ENCODE peak calls at places on chromosome 13, in ten cellular contexts. T is pancreas, J is GM23248, O is body of pancreas, C is fibroblast of lung, G is kidney, D is colonic mucosa, H is mesenchymal stem cell, M is astrocyte, V is small intestine. L is an unnamed sample.

GRCh38 chr13:92547256-92547655 is 679.4 kb upstream of the GPC6 start:
- DNase-seq in J (no peak), V (no peak), H (peak), T (no peak), C (peak), M (peak), O (no peak), G (no peak), D (no peak), L (no peak)

GRCh38 chr13:45119469-45119989 is 781 bp upstream of the GTF2F2 start:
- DNase-seq in T (no peak), O (no peak), H (peak), D (peak), M (peak), C (peak), G (no peak), J (peak), V (peak), L (peak)

GRCh38 chr13:92175330-92175729 is 776.9 kb downstream of the GPC5 start:
- DNase-seq in G (no peak), C (peak), J (peak), D (peak), H (peak), M (peak), O (peak), V (peak), T (no peak), L (peak)

GRCh38 chr13:45280751-45281634 is 60.0 kb downstream of the TPT1 start:
- DNase-seq in M (peak), C (peak), H (peak), V (peak), J (peak), T (peak), D (peak), G (no peak), O (peak), L (peak)

GRCh38 chr13:26052136-26052736 is 420 bp upstream of the SHISA2 start:
- DNase-seq in V (no peak), O (no peak), T (no peak), H (no peak), M (no peak), C (no peak), G (no peak), D (no peak), J (no peak), L (no peak)

GRCh38 chr13:61913183-61913582 is 497.5 kb upstream of the PCDH20 start:
- DNase-seq in J (no peak), O (no peak), D (no peak), M (peak), C (peak), H (no peak), V (no peak), T (no peak), G (no peak), L (no peak)

GRCh38 chr13:99690426-99691189 is 189.3 kb downstream of the TM9SF2 start:
- DNase-seq in T (no peak), C (no peak), M (no peak), H (no peak), O (no peak), D (no peak), J (no peak), G (no peak), V (no peak), L (no peak)

GRCh38 chr13:28044608-28045007 is 55.8 kb downstream of the FLT3 start:
- DNase-seq in O (no peak), T (no peak), D (no peak), C (no peak), M (no peak), J (peak), G (no peak), V (no peak), H (no peak), L (no peak)

GRCh38 chr13:88526186-88526852 is 855.1 kb downstream of the SLITRK5 start:
- DNase-seq in T (no peak), O (peak), G (no peak), V (no peak), C (no peak), H (no peak), M (no peak), D (no peak), J (no peak), L (no peak)

GRCh38 chr13:28441533-28441928 is 53.4 kb downstream of the FLT1 start:
- DNase-seq in D (no peak), M (no peak), G (no peak), V (no peak), H (no peak), J (no peak), O (no peak), C (no peak), T (no peak), L (no peak)

GRCh38 chr13:103757361-103757760 is 691.1 kb upstream of the SLC10A2 start:
- DNase-seq in T (no peak), V (no peak), G (no peak), H (no peak), M (no peak), J (no peak), D (no peak), O (no peak), C (no peak), L (no peak)

DNA sequence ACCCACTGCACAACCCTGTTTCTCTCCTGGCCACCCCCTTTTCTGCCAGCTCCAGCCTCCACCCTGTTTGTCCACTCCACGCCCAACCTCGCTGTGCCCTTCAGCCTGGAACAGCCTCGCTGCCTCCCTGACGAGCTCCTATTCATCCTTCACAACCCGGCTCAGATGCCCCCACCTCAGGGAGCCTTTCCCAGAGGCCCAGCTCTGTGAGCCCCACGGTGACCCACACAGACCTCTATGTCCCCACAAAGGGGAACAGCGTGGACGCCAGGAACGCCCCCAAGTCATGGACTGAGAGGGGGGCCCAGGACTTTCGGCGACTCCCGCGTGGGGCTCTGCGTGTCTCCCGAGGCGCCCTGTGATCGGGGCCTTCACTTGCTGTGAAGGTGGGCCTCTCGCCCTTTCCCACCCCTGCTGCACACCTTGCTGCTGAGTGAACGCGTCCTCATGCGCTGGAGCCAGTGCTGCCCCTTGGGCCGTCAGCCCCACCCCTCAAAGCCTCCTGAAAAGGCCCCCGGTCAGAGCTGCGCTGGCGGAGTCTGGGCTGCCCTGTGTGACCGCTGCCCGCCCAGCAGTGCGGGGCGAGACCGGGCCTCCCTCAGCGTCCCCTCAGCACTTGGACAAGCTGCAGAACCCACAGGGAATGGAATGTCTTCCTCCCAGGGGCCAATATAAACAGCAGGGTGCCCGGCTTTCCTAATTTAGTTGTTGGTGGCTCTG is 40.0 kb downstream of the ADPRHL1 start:
- DNase-seq in V (no peak), T (no peak), H (no peak), M (no peak), J (no peak), D (no peak), C (peak), O (no peak), G (peak), L (no peak)
- H3K4me3 ChIP-seq in V (no peak), T (no peak), H (no peak), M (no peak), J (no peak), D (no peak), C (no peak), O (no peak), G (no peak), L (no peak)

DNA sequence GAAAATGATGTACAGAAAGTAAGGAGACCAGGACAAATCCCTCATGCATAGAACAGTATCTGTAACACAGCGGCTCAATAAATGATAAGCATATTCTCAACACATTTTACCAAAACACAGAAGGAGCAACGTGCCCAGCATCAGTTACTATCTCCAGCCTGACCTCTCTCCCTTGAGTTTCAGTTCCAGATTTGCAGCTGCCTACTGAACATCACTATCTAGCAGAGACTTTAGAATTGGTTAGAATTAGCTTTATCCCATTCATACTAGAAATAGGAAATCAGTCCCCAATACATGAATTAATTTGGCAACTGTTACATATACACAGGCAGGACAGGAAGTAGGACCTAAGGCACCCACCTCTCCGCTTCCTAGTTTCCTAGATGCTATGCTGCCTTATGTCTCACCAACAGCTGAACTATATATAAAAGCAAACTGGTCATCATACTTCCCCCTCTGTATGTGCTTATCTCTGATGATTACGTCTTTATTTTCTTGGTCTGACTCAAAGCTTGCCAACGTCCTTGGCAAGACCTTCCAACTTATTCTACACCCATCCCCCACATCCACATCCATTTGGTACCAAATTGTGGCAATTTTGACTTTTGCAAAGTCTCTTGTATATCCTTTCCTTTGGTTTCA is 61.1 kb downstream of the SACS start:
- DNase-seq in T (no peak), J (peak), C (peak), G (no peak), O (no peak), H (no peak), M (peak), V (no peak), D (no peak), L (no peak)
- H3K4me3 ChIP-seq in T (no peak), J (peak), C (peak), G (no peak), O (no peak), H (no peak), M (peak), V (no peak), D (no peak), L (no peak)

GRCh38 chr13:108560092-108560491 is 69.3 kb upstream of the MYO16 start:
- DNase-seq in V (no peak), H (no peak), J (no peak), G (no peak), C (no peak), M (no peak), O (no peak), D (no peak), T (no peak), L (no peak)
- H3K4me3 ChIP-seq in V (no peak), H (no peak), J (no peak), G (no peak), C (no peak), M (no peak), O (no peak), D (no peak), T (no peak), L (no peak)

GRCh38 chr13:33224686-33225085 is 60.9 kb downstream of the STARD13 start:
- DNase-seq in D (no peak), C (peak), H (no peak), J (no peak), G (no peak), T (no peak), O (no peak), M (peak), V (no peak), L (peak)
- H3K4me3 ChIP-seq in D (no peak), C (no peak), H (no peak), J (no peak), G (no peak), T (no peak), O (no peak), M (no peak), V (no peak), L (no peak)

GRCh38 chr13:38804061-38804460 is 117.2 kb downstream of the FREM2 start:
- DNase-seq in H (no peak), M (no peak), O (no peak), J (no peak), T (no peak), G (no peak), D (no peak), V (no peak), C (no peak), L (no peak)

GRCh38 chr13:38804536-38804935 is 117.7 kb downstream of the FREM2 start:
- DNase-seq in D (no peak), T (no peak), V (no peak), J (peak), O (no peak), C (peak), M (peak), H (no peak), G (no peak), L (no peak)

GRCh38 chr13:38803566-38803965 is 116.7 kb downstream of the FREM2 start:
- DNase-seq in C (no peak), M (no peak), V (no peak), G (no peak), O (no peak), T (no peak), J (no peak), H (no peak), D (no peak), L (no peak)
- H3K4me3 ChIP-seq in C (no peak), M (no peak), V (no peak), G (peak), O (no peak), T (no peak), J (no peak), H (no peak), D (no peak), L (no peak)

GRCh38 chr13:111184685-111185401 is 69.7 kb downstream of the ARHGEF7 start:
- DNase-seq in D (no peak), M (no peak), J (no peak), T (no peak), O (no peak), V (peak), C (no peak), G (no peak), H (no peak), L (no peak)
- H3K4me3 ChIP-seq in D (no peak), M (no peak), J (no peak), T (no peak), O (no peak), V (no peak), C (no peak), G (no peak), H (no peak), L (no peak)